ENCODE peak calls at places on chromosomes 1 and 21, in eight cellular contexts. One of them, this sample, is unnamed.

GRCh38 chr1:231678021-231678432 is 51.4 kb downstream of the DISC1 start:
- DNase-seq in GM04503: no peak
- DNase-seq in EH: peak
- DNase-seq in stromal cell of bone marrow: no peak
- DNase-seq in activated CD4-positive, alpha-beta T cell treated with anti-CD3 and anti-CD28 coated beads for 1 hour: no peak
- DNase-seq in thoracic aorta: no peak
- DNase-seq in cardiac muscle cell: no peak
- DNase-seq in NCI-H1105 treated with DMSO at 0.1 percent for 48 hours: no peak
- DNase-seq in this sample: no peak

GRCh38 chr1:211944733-211945500 is 90.4 kb downstream of the INTS7 start:
- DNase-seq in GM04503: no peak
- DNase-seq in activated CD4-positive, alpha-beta T cell treated with anti-CD3 and anti-CD28 coated beads for 1 hour: no peak
- DNase-seq in cardiac muscle cell: peak
- DNase-seq in thoracic aorta: no peak
- DNase-seq in EH: peak
- DNase-seq in stromal cell of bone marrow: no peak
- DNase-seq in NCI-H1105 treated with DMSO at 0.1 percent for 48 hours: no peak
- DNase-seq in this sample: no peak

GRCh38 chr1:202016717-202017384 is 6.5 kb downstream of the ELF3 start:
- DNase-seq in activated CD4-positive, alpha-beta T cell treated with anti-CD3 and anti-CD28 coated beads for 1 hour: no peak
- DNase-seq in GM04503: no peak
- DNase-seq in EH: no peak
- DNase-seq in cardiac muscle cell: no peak
- DNase-seq in NCI-H1105 treated with DMSO at 0.1 percent for 48 hours: no peak
- DNase-seq in stromal cell of bone marrow: no peak
- DNase-seq in thoracic aorta: no peak
- DNase-seq in this sample: no peak

GRCh38 chr21:43609501-43610340 is 49.6 kb downstream of the HSF2BP start:
- DNase-seq in EH: peak
- DNase-seq in GM04503: no peak
- DNase-seq in NCI-H1105 treated with DMSO at 0.1 percent for 48 hours: peak
- DNase-seq in stromal cell of bone marrow: no peak
- DNase-seq in cardiac muscle cell: peak
- DNase-seq in activated CD4-positive, alpha-beta T cell treated with anti-CD3 and anti-CD28 coated beads for 1 hour: no peak
- DNase-seq in thoracic aorta: no peak
- DNase-seq in this sample: peak

GRCh38 chr1:108561731-108562326 is 1.9 kb downstream of the EEIG2 start:
- DNase-seq in activated CD4-positive, alpha-beta T cell treated with anti-CD3 and anti-CD28 coated beads for 1 hour: peak
- DNase-seq in stromal cell of bone marrow: no peak
- DNase-seq in thoracic aorta: no peak
- DNase-seq in EH: peak
- DNase-seq in GM04503: no peak
- DNase-seq in NCI-H1105 treated with DMSO at 0.1 percent for 48 hours: peak
- DNase-seq in cardiac muscle cell: peak
- DNase-seq in this sample: peak

GRCh38 chr1:12416101-12416500 is 186.3 kb downstream of the VPS13D start:
- DNase-seq in cardiac muscle cell: no peak
- DNase-seq in stromal cell of bone marrow: no peak
- DNase-seq in thoracic aorta: no peak
- DNase-seq in GM04503: no peak
- DNase-seq in NCI-H1105 treated with DMSO at 0.1 percent for 48 hours: no peak
- DNase-seq in EH: no peak
- DNase-seq in activated CD4-positive, alpha-beta T cell treated with anti-CD3 and anti-CD28 coated beads for 1 hour: no peak
- DNase-seq in this sample: no peak

GRCh38 chr1:108897865-108898720 is 21.3 kb downstream of the GPSM2 start:
- DNase-seq in NCI-H1105 treated with DMSO at 0.1 percent for 48 hours: peak
- DNase-seq in stromal cell of bone marrow: peak
- DNase-seq in EH: peak
- DNase-seq in thoracic aorta: no peak
- DNase-seq in GM04503: no peak
- DNase-seq in cardiac muscle cell: peak
- DNase-seq in activated CD4-positive, alpha-beta T cell treated with anti-CD3 and anti-CD28 coated beads for 1 hour: no peak
- DNase-seq in this sample: no peak

GRCh38 chr1:153552335-153552734 is 3.3 kb upstream of the S100A3 start:
- DNase-seq in NCI-H1105 treated with DMSO at 0.1 percent for 48 hours: no peak
- DNase-seq in activated CD4-positive, alpha-beta T cell treated with anti-CD3 and anti-CD28 coated beads for 1 hour: no peak
- DNase-seq in EH: no peak
- DNase-seq in cardiac muscle cell: no peak
- DNase-seq in thoracic aorta: no peak
- DNase-seq in GM04503: no peak
- DNase-seq in stromal cell of bone marrow: no peak
- DNase-seq in this sample: no peak

GRCh38 chr1:31701137-31701736 is 2.6 kb downstream of the COL16A1 start:
- DNase-seq in GM04503: peak
- DNase-seq in EH: peak
- DNase-seq in NCI-H1105 treated with DMSO at 0.1 percent for 48 hours: peak
- DNase-seq in stromal cell of bone marrow: peak
- DNase-seq in thoracic aorta: peak
- DNase-seq in activated CD4-positive, alpha-beta T cell treated with anti-CD3 and anti-CD28 coated beads for 1 hour: no peak
- DNase-seq in cardiac muscle cell: peak
- DNase-seq in this sample: peak

GRCh38 chr1:212388985-212389716 is 25.5 kb downstream of the PACC1 start:
- DNase-seq in stromal cell of bone marrow: no peak
- DNase-seq in NCI-H1105 treated with DMSO at 0.1 percent for 48 hours: no peak
- DNase-seq in cardiac muscle cell: no peak
- DNase-seq in GM04503: no peak
- DNase-seq in EH: no peak
- DNase-seq in activated CD4-positive, alpha-beta T cell treated with anti-CD3 and anti-CD28 coated beads for 1 hour: no peak
- DNase-seq in thoracic aorta: no peak
- DNase-seq in this sample: no peak

GRCh38 chr1:220335668-220336067 is 63.4 kb upstream of the RAB3GAP2 start:
- DNase-seq in thoracic aorta: no peak
- DNase-seq in cardiac muscle cell: no peak
- DNase-seq in EH: peak
- DNase-seq in NCI-H1105 treated with DMSO at 0.1 percent for 48 hours: peak
- DNase-seq in stromal cell of bone marrow: no peak
- DNase-seq in activated CD4-positive, alpha-beta T cell treated with anti-CD3 and anti-CD28 coated beads for 1 hour: no peak
- DNase-seq in GM04503: no peak
- DNase-seq in this sample: peak

This sample was measured in PC-9.